ENCODE peak calls at places on chromosome 5, in four cellular contexts. K is K562, V is HCT116, B is SK-N-SH. L is an unnamed sample.

GRCh38 chr5:34686762-34687268 is 30.7 kb downstream of the RAI14 start:
- DNase-seq in K (peak), B (no peak), V (peak), L (no peak)

GRCh38 chr5:180775624-180776023 is 27.0 kb downstream of the MGAT1 start:
- DNase-seq in V (no peak), K (no peak), B (no peak), L (no peak)

GRCh38 chr5:74432240-74432639 is 208.3 kb downstream of the ENC1 start:
- DNase-seq in B (no peak), V (no peak), K (no peak), L (peak)

GRCh38 chr5:180127682-180128670 is 56.4 kb upstream of the RNF130 start:
- DNase-seq in K (no peak), B (peak), V (no peak), L (no peak)

GRCh38 chr5:23139338-23140171 is 286.4 kb upstream of the CDH12 start:
- DNase-seq in B (peak), V (no peak), K (no peak), L (peak)

GRCh38 chr5:126363658-126364057 is 59.6 kb upstream of the GRAMD2B start:
- DNase-seq in V (no peak), K (no peak), B (no peak), L (no peak)

GRCh38 chr5:62578540-62578939 is at the start of gene LRRC70:
- DNase-seq in B (no peak), K (no peak), V (no peak), L (no peak)

GRCh38 chr5:40414922-40415321 is 264.8 kb upstream of the PTGER4 start:
- DNase-seq in K (no peak), B (no peak), V (no peak), L (peak)

GRCh38 chr5:15013654-15014463 is 142.3 kb upstream of the ANKH start:
- DNase-seq in B (peak), V (peak), K (peak), L (peak)

GRCh38 chr5:43231977-43232376 is 40.0 kb downstream of the NIM1K start:
- DNase-seq in V (peak), K (no peak), B (peak), L (peak)

GRCh38 chr5:63820557-63820956 is 141.7 kb downstream of the HTR1A start:
- DNase-seq in K (no peak), V (no peak), B (no peak), L (no peak)

GRCh38 chr5:118040496-118040895 is 947.9 kb downstream of the DTWD2 start:
- DNase-seq in K (no peak), V (no peak), B (no peak), L (no peak)

DNA sequence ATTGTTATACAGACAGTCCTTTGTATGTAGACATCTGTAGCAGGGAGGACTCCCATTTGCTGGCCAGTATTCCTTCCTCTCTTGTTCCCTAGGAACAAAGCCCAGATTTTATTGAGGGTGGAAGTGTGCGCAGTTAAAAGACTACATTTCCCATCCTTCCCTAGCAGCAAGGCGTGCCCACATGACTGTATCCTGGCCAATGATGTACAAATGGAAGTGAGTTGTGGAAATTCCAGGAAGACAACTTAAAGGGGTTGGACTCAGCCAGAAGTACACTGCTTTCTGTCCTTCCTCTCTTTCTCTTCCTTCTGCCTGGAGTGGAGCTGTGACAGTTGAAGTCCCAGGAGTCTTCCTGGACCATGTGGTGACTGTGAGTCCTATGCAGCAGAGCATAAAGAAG is 89.0 kb downstream of the HRH2 start:
- DNase-seq in K (peak), V (peak), B (peak), L (peak)
- TF ChIP-seq JUND in K (no peak), V (no peak), B (no peak), L (no peak)

GRCh38 chr5:38149815-38150195 is 108.6 kb upstream of the EGFLAM start:
- DNase-seq in K (no peak), B (no peak), V (no peak), L (no peak)

GRCh38 chr5:38151878-38152277 is 106.5 kb upstream of the EGFLAM start:
- DNase-seq in B (no peak), K (no peak), V (no peak), L (no peak)

GRCh38 chr5:38148021-38148625 is 110.2 kb upstream of the EGFLAM start:
- DNase-seq in V (no peak), K (no peak), B (no peak), L (no peak)
- TF ChIP-seq JUND in V (no peak), K (no peak), B (no peak), L (no peak)

DNA sequence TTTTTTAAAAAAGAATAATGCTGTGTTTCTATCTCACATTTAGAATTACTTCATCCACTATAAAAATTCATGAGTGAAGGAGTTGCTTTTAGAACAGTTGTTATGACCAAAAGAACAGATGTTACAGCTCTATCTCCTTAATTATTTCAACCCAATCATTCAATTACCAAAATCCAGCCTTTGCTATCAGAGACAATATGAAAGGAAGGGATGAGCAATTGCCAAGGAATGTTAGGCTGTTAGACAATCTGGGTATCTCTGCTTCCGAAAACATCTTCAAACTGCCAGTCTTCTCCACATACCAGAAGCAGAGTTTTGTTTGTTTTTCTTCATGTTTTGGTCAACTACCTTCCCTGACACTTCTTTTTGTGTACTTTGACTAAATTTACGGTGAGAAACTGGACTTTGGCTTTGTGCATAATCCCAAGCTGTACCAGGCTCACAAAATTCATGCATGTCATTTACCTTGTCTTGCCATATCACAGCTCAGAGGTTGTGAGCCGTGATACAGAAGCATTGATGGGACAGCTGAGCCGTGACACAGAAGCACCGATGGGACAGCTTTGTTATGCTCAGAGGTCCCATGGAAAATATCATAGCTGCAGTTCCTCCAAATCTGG is 405.5 kb downstream of the KIF4B start:
- DNase-seq in V (no peak), K (no peak), B (no peak), L (peak)
- TF ChIP-seq JUND in V (no peak), K (no peak), B (no peak), L (no peak)

GRCh38 chr5:92371889-92372235 is 988.7 kb upstream of the ARRDC3 start:
- DNase-seq in V (no peak), K (no peak), B (no peak), L (no peak)
- TF ChIP-seq JUND in V (no peak), K (no peak), B (no peak), L (no peak)